ENCODE peak calls at places on chromosomes 3 and 15, in four cellular contexts. E is Panc1, A is fibroblast of lung, I is stomach. C is an unnamed sample.

GRCh38 chr3:128903501-128903900 is 24.1 kb downstream of the ACAD9 start:
- DNase-seq in E (no peak), A (no peak), I (no peak), C (no peak)

GRCh38 chr3:156674911-156675743 is 737 bp downstream of the TIPARP start:
- DNase-seq in E (no peak), A (no peak), I (peak; percentile 52), C (peak; percentile 82)

GRCh38 chr3:190458040-190458439 is 8.3 kb upstream of the TMEM207 start:
- DNase-seq in E (no peak), A (peak; percentile 8), I (no peak), C (no peak)

GRCh38 chr15:62976301-62976842 is 66.2 kb upstream of the TPM1 start:
- DNase-seq in E (no peak), A (peak; percentile 83), I (no peak), C (no peak)

GRCh38 chr3:179269152-179269707 is 18.3 kb upstream of the KCNMB3 start:
- DNase-seq in E (no peak), A (no peak), I (no peak), C (no peak)

GRCh38 chr3:177371903-177372302 is 174.6 kb upstream of the TBL1XR1 start:
- DNase-seq in E (no peak), A (no peak), I (no peak), C (no peak)

GRCh38 chr3:37810788-37811187 is 50.9 kb upstream of the CTDSPL start:
- DNase-seq in E (no peak), A (no peak), I (no peak), C (no peak)

GRCh38 chr3:105322570-105323273 is 44.0 kb upstream of the ALCAM start:
- DNase-seq in E (no peak), A (peak; percentile 14), I (no peak), C (no peak)

GRCh38 chr15:100438570-100438969 is 90.2 kb downstream of the CERS3 start:
- DNase-seq in E (no peak), A (peak; percentile 12), I (peak; percentile 46), C (peak; percentile 56)

GRCh38 chr3:25663324-25664065 is 1.2 kb downstream of the TOP2B start:
- DNase-seq in E (no peak), A (peak; percentile 32), I (no peak), C (peak; percentile 53)

GRCh38 chr3:60932669-60933068 is 318.6 kb downstream of the FHIT start:
- DNase-seq in E (no peak), A (peak; percentile 50), I (no peak), C (no peak)

GRCh38 chr15:44207643-44208042 is 12.6 kb upstream of the FRMD5 start:
- DNase-seq in E (no peak), A (peak; percentile 92), I (no peak), C (no peak)

GRCh38 chr3:115470254-115470653 is 153.1 kb upstream of the GAP43 start:
- DNase-seq in E (no peak), A (no peak), I (no peak), C (no peak)

GRCh38 chr3:138256022-138256421 is 68.9 kb downstream of the ARMC8 start:
- DNase-seq in E (no peak), A (no peak), I (no peak), C (no peak)

GRCh38 chr3:4334548-4334947 is 31.4 kb downstream of the SETMAR start:
- DNase-seq in E (no peak), A (no peak), I (no peak), C (no peak)

GRCh38 chr3:184558726-184559125 is 2.9 kb upstream of the EPHB3 start:
- DNase-seq in E (no peak), A (no peak), I (no peak), C (no peak)

GRCh38 chr3:155110996-155111901 is 31.1 kb downstream of the MME start:
- DNase-seq in E (no peak), A (no peak), I (no peak), C (no peak)

GRCh38 chr3:46491089-46492070 is 6.4 kb upstream of the RTP3 start:
- DNase-seq in E (no peak), A (no peak), I (peak; percentile 71), C (peak; percentile 76)

GRCh38 chr3:133893683-133894333 is 1.9 kb downstream of the RAB6B start:
- DNase-seq in E (no peak), A (no peak), I (no peak), C (no peak)

DNA sequence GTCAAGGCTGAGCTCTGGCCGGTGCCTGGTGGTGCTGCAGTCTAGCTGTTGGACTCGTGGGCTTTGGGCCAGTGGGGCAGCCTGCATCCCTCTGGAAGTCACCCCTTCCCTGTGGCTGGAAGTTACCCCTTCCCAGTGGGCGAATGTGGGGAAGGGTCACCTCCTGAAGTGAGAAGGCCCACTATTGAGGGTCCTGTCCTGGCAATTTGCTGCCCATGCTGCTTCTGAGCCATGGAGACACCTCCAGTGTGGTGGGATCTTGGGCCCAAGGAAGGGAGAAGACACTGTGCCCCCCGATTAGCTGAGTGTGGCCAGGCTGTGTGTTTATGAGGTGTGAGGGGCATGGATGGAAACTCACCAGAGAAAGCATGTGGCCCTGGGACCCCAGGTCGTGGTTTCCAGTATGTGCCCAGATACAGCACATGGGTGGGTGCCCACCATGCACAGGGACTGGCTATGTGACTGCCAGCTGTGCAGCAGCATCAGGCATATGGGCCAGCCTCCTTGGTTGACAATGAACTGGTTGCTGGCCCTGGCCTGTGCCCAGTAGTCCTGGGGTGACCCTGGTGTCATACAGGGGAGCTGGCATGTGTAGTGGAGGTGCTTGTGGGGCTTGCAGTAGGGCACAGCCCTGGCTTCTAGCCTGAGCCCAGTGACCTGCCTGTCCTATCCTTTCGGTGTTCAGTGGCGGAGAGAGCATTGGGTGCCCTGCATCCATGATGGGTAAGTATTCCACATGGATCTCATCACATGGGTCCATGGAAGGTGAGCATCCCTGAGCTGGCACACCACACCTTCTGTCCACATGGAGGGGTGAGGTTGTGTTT is 221.2 kb downstream of the SNRPN start:
- DNase-seq in E (no peak), A (no peak), I (peak; percentile 22), C (peak; percentile 36)
- H3K9me3 ChIP-seq in E (no peaks in the 10 kb centered on the region), A (no peaks in the 10 kb centered on the region), I (peaks cover 100% of the 10 kb centered on the region), C (no peaks in the 10 kb centered on the region)

GRCh38 chr3:197253243-197253947 is 45.0 kb downstream of the DLG1 start:
- DNase-seq in E (no peak), A (no peak), I (no peak), C (no peak)

GRCh38 chr3:197249542-197249941 is 48.9 kb downstream of the DLG1 start:
- DNase-seq in E (no peak), A (no peak), I (no peak), C (no peak)

GRCh38 chr3:197244751-197245150 is 53.7 kb downstream of the DLG1 start:
- DNase-seq in E (no peak), A (no peak), I (no peak), C (no peak)

GRCh38 chr3:197242784-197243432 is 55.5 kb downstream of the DLG1 start:
- DNase-seq in E (no peak), A (no peak), I (no peak), C (no peak)

GRCh38 chr3:197248341-197248740 is 50.1 kb downstream of the DLG1 start:
- DNase-seq in E (no peak), A (no peak), I (no peak), C (no peak)
- H3K9me3 ChIP-seq in E (peaks cover 44% of the 10 kb centered on the region), A (no peaks in the 10 kb centered on the region), I (peaks cover 40% of the 10 kb centered on the region), C (no peaks in the 10 kb centered on the region)

DNA sequence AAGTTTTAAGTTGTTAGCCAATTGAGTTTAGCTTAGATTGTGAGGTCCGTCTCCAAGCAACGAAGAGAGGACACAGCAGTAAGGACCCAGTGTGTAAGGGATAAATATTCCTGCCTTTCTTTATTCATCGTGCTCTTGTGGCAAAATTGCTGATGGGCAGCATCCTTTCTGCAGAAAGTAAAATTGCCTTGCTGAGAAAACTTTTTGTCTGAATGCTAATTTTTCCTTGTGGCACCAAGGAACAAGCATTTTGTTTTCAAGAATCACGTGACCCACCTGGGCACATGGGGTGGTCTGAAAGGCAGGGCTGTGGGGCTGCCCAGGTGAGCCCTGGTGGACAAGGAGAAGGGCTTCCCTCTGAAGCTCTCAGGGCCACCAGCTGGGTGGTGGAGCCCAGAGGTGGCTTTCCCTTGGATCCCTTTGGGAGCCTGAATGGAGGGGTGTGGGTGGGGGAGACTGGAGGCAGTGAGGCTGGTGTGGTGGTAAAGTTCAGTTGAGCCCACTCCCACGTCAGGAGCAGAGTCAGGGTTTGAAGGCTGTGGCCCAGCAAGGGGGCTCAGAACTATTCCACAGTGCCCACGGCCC is 24.0 kb upstream of the TMCC1 start:
- DNase-seq in E (no peak), A (no peak), I (no peak), C (no peak)
- H3K9me3 ChIP-seq in E (peaks cover 22% of the 10 kb centered on the region), A (no peaks in the 10 kb centered on the region), I (peaks cover 42% of the 10 kb centered on the region), C (no peaks in the 10 kb centered on the region)

DNA sequence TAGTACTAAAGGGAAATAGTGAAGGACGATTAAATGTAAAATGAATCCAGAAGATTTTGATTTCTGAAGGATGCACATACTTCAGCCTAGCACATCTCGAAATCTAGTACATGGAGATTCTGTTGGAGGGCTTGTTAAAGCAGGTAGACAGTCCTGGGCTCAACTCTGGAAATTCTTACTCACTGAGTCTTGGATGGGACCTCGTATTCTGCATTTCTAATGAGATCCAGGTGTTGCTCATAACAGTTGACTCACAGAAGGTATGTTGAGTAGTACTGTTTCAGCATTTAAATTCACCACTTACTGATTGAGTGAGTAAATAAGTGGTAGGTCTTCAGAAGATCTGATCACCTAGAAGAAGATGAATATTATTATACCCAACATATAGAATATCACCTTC is 623.4 kb upstream of the SGO1 start:
- DNase-seq in E (no peak), A (no peak), I (no peak), C (no peak)
- H3K9me3 ChIP-seq in E (no peaks in the 10 kb centered on the region), A (no peaks in the 10 kb centered on the region), I (no peaks in the 10 kb centered on the region), C (no peaks in the 10 kb centered on the region)

GRCh38 chr3:58691997-58692396 is 25.4 kb upstream of the FAM3D start:
- DNase-seq in E (no peak), A (peak; percentile 19), I (no peak), C (no peak)

GRCh38 chr3:58697552-58697951 is 31.0 kb upstream of the FAM3D start:
- DNase-seq in E (no peak), A (no peak), I (no peak), C (no peak)

GRCh38 chr3:58692484-58692883 is 25.9 kb upstream of the FAM3D start:
- DNase-seq in E (no peak), A (no peak), I (no peak), C (no peak)

GRCh38 chr3:58696093-58696492 is 29.5 kb upstream of the FAM3D start:
- DNase-seq in E (no peak), A (no peak), I (peak; percentile 40), C (no peak)

DNA sequence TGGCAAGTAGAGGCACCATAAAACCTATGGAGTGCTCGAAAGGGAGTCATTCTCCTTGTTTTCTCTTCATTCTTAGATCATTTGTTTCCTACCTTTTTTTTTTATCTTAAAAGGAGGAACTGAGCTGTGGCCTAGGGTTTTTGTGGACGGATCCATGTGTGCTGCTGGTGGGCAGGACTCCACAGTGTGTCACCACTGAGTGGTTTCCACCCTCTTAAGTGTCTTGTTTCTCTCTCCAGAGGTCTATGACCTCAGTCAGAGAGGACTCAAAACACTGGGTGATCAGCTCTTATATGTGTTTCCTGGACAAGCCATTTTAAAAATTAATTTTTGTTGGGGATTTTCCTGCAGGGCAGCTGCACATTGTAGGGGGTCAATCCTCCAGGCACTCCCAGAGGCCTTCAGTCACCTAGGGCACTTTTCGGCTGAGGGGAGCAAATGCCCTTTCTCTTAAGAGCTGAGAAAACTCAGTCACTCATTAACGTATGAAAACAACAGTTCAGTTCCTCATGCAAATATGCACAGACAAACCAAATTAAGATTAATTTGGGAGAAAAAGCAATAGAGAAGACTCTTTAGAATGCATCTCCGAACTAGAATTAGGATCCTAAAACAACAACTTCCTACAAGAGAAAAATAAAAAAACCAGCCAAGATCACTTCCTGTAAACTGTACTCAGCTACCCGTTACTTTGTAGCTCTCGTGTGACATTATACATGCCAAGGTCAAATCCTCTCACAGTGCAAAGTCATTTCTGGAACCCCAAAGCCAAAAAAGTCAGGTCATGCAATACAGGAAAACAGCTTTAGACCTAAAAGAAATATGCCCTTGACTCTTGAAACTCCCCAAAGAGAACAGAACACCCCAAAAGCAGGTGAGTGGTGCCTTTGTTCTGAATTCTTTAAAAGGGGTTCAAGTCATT is 27.6 kb upstream of the FAM3D start:
- DNase-seq in E (no peak), A (no peak), I (no peak), C (no peak)
- H3K9me3 ChIP-seq in E (peaks cover 7% of the 10 kb centered on the region), A (no peaks in the 10 kb centered on the region), I (peaks cover 17% of the 10 kb centered on the region), C (no peaks in the 10 kb centered on the region)

C was measured in right lobe of liver.